ENCODE peak calls at places on chromosome 17, in nine cellular contexts. One of them, this sample, is unnamed.
A peak's percentile ranks its signal among the peaks of the same experiment; 100 is the strongest.

GRCh38 chr17:79075433-79075805 is 795 bp downstream of the ENGASE start:
- DNase-seq in heart right ventricle: no peak
- DNase-seq in head of caudate nucleus: no peak
- DNase-seq in activated CD8-positive, alpha-beta memory T cell treated with anti-CD3 and anti-CD28 coated beads for 4 hours: no peak
- DNase-seq in retinal pigment epithelial cell: no peak
- DNase-seq in iris pigment epithelial cell: no peak
- DNase-seq in OCI-LY7: no peak
- DNase-seq in AG09319: no peak
- DNase-seq in HFFc6: no peak
- DNase-seq in this sample: no peak

GRCh38 chr17:49390548-49391324 is 23.9 kb downstream of the PHB1 start:
- DNase-seq in activated CD8-positive, alpha-beta memory T cell treated with anti-CD3 and anti-CD28 coated beads for 4 hours: no peak
- DNase-seq in OCI-LY7: peak; percentile 80
- DNase-seq in HFFc6: no peak
- DNase-seq in head of caudate nucleus: peak; percentile 31
- DNase-seq in AG09319: no peak
- DNase-seq in heart right ventricle: no peak
- DNase-seq in retinal pigment epithelial cell: no peak
- DNase-seq in iris pigment epithelial cell: peak; percentile 17
- DNase-seq in this sample: peak; percentile 8

GRCh38 chr17:51419476-51419875 is 159.1 kb downstream of the UTP18 start:
- DNase-seq in activated CD8-positive, alpha-beta memory T cell treated with anti-CD3 and anti-CD28 coated beads for 4 hours: no peak
- DNase-seq in OCI-LY7: no peak
- DNase-seq in AG09319: no peak
- DNase-seq in retinal pigment epithelial cell: no peak
- DNase-seq in HFFc6: no peak
- DNase-seq in head of caudate nucleus: no peak
- DNase-seq in heart right ventricle: no peak
- DNase-seq in iris pigment epithelial cell: no peak
- DNase-seq in this sample: no peak

GRCh38 chr17:50144845-50145531 is 5.5 kb downstream of the PPP1R9B start:
- DNase-seq in retinal pigment epithelial cell: no peak
- DNase-seq in AG09319: no peak
- DNase-seq in head of caudate nucleus: no peak
- DNase-seq in heart right ventricle: no peak
- DNase-seq in iris pigment epithelial cell: no peak
- DNase-seq in activated CD8-positive, alpha-beta memory T cell treated with anti-CD3 and anti-CD28 coated beads for 4 hours: no peak
- DNase-seq in HFFc6: no peak
- DNase-seq in OCI-LY7: no peak
- DNase-seq in this sample: no peak

GRCh38 chr17:79987187-79987889 is 48.3 kb downstream of the TBC1D16 start:
- DNase-seq in activated CD8-positive, alpha-beta memory T cell treated with anti-CD3 and anti-CD28 coated beads for 4 hours: no peak
- DNase-seq in head of caudate nucleus: no peak
- DNase-seq in heart right ventricle: no peak
- DNase-seq in OCI-LY7: no peak
- DNase-seq in HFFc6: no peak
- DNase-seq in retinal pigment epithelial cell: no peak
- DNase-seq in AG09319: no peak
- DNase-seq in iris pigment epithelial cell: peak; percentile 30
- DNase-seq in this sample: no peak

GRCh38 chr17:66633322-66633965 is 201.5 kb upstream of the CACNG5 start:
- DNase-seq in activated CD8-positive, alpha-beta memory T cell treated with anti-CD3 and anti-CD28 coated beads for 4 hours: peak; percentile 9
- DNase-seq in retinal pigment epithelial cell: no peak
- DNase-seq in HFFc6: no peak
- DNase-seq in iris pigment epithelial cell: peak; percentile 61
- DNase-seq in AG09319: no peak
- DNase-seq in OCI-LY7: no peak
- DNase-seq in heart right ventricle: no peak
- DNase-seq in head of caudate nucleus: no peak
- DNase-seq in this sample: no peak

GRCh38 chr17:48522031-48522593 is 8.7 kb downstream of the HOXB1 start:
- DNase-seq in heart right ventricle: no peak
- DNase-seq in retinal pigment epithelial cell: no peak
- DNase-seq in activated CD8-positive, alpha-beta memory T cell treated with anti-CD3 and anti-CD28 coated beads for 4 hours: no peak
- DNase-seq in HFFc6: no peak
- DNase-seq in head of caudate nucleus: no peak
- DNase-seq in AG09319: no peak
- DNase-seq in iris pigment epithelial cell: peak; percentile 51
- DNase-seq in OCI-LY7: no peak
- DNase-seq in this sample: no peak

GRCh38 chr17:7294614-7295153 is at the start of gene YBX2:
- DNase-seq in activated CD8-positive, alpha-beta memory T cell treated with anti-CD3 and anti-CD28 coated beads for 4 hours: no peak
- DNase-seq in AG09319: no peak
- DNase-seq in OCI-LY7: peak; percentile 94
- DNase-seq in HFFc6: no peak
- DNase-seq in head of caudate nucleus: no peak
- DNase-seq in iris pigment epithelial cell: peak; percentile 41
- DNase-seq in heart right ventricle: peak; percentile 66
- DNase-seq in retinal pigment epithelial cell: no peak
- DNase-seq in this sample: no peak

GRCh38 chr17:38539386-38539785 is 66.4 kb downstream of the SRCIN1 start:
- DNase-seq in OCI-LY7: no peak
- DNase-seq in retinal pigment epithelial cell: no peak
- DNase-seq in activated CD8-positive, alpha-beta memory T cell treated with anti-CD3 and anti-CD28 coated beads for 4 hours: no peak
- DNase-seq in heart right ventricle: no peak
- DNase-seq in iris pigment epithelial cell: no peak
- DNase-seq in head of caudate nucleus: no peak
- DNase-seq in HFFc6: no peak
- DNase-seq in AG09319: no peak
- DNase-seq in this sample: no peak

GRCh38 chr17:44925731-44926697 is 10.7 kb upstream of the GFAP start:
- DNase-seq in activated CD8-positive, alpha-beta memory T cell treated with anti-CD3 and anti-CD28 coated beads for 4 hours: no peak
- DNase-seq in AG09319: no peak
- DNase-seq in OCI-LY7: no peak
- DNase-seq in head of caudate nucleus: no peak
- DNase-seq in iris pigment epithelial cell: no peak
- DNase-seq in heart right ventricle: no peak
- DNase-seq in retinal pigment epithelial cell: no peak
- DNase-seq in HFFc6: no peak
- DNase-seq in this sample: no peak

GRCh38 chr17:34252138-34252889 is 2.8 kb upstream of the CCL2 start:
- DNase-seq in retinal pigment epithelial cell: peak; percentile 84
- DNase-seq in activated CD8-positive, alpha-beta memory T cell treated with anti-CD3 and anti-CD28 coated beads for 4 hours: no peak
- DNase-seq in head of caudate nucleus: peak; percentile 73
- DNase-seq in heart right ventricle: peak; percentile 97
- DNase-seq in OCI-LY7: peak; percentile 39
- DNase-seq in iris pigment epithelial cell: peak; percentile 88
- DNase-seq in HFFc6: peak; percentile 82
- DNase-seq in AG09319: peak; percentile 83
- DNase-seq in this sample: peak; percentile 71

This sample was measured in occipital lobe.